ENCODE peak calls at places on chromosome X, in ten cellular contexts. H is HFF-Myc, X is AG10803, M is tibial artery, B is aorta, Z is BE2C, Q is adipocyte, W is bronchial epithelial cell, R is dorsolateral prefrontal cortex, V is neuronal stem cell. C is an unnamed sample.

GRCh38 chrX:108396188-108396885 is 41.9 kb downstream of the COL4A6 start:
- DNase-seq in X (no peak), Q (no peak), R (no peak), H (no peak), V (no peak), B (no peak), M (no peak), W (peak), Z (no peak), C (no peak)

GRCh38 chrX:139192386-139192961 is 338.1 kb upstream of the F9 start:
- DNase-seq in W (no peak), H (no peak), Z (no peak), Q (no peak), B (no peak), M (no peak), V (no peak), X (peak), R (no peak), C (no peak)

GRCh38 chrX:2342878-2343277 is 157.9 kb downstream of the DHRSX start:
- DNase-seq in X (peak), B (no peak), Q (peak), W (no peak), M (no peak), V (no peak), R (no peak), H (peak), Z (no peak), C (no peak)

GRCh38 chrX:16445166-16445752 is 204.7 kb upstream of the S100G start:
- DNase-seq in W (peak), B (no peak), R (no peak), H (no peak), V (peak), X (no peak), M (no peak), Q (peak), Z (peak), C (no peak)

GRCh38 chrX:154420402-154420756 is 8.1 kb upstream of the ATP6AP1 start:
- DNase-seq in M (no peak), Z (no peak), V (no peak), B (no peak), H (no peak), X (no peak), R (no peak), W (no peak), Q (no peak), C (no peak)

GRCh38 chrX:16971694-16972093 is 25.2 kb downstream of the REPS2 start:
- DNase-seq in B (no peak), V (no peak), Q (no peak), Z (no peak), X (no peak), R (no peak), W (no peak), H (no peak), M (no peak), C (no peak)

GRCh38 chrX:146127617-146128016 is 310.0 kb downstream of the SLITRK2 start:
- DNase-seq in H (no peak), Q (no peak), B (no peak), R (no peak), M (no peak), V (no peak), X (no peak), W (no peak), Z (no peak), C (no peak)

GRCh38 chrX:65196758-65197371 is 220.6 kb upstream of the ZC4H2 start:
- DNase-seq in H (no peak), B (no peak), Q (no peak), W (no peak), M (no peak), X (no peak), Z (peak), R (no peak), V (peak), C (no peak)

GRCh38 chrX:117834076-117834475 is 282.5 kb downstream of the KLHL13 start:
- DNase-seq in Q (no peak), R (no peak), V (no peak), M (no peak), W (no peak), H (no peak), X (no peak), Z (no peak), B (no peak), C (no peak)

GRCh38 chrX:70808942-70809940 is 99.3 kb downstream of the TEX11 start:
- DNase-seq in V (no peak), Q (no peak), Z (no peak), M (no peak), H (no peak), W (no peak), R (no peak), B (no peak), X (no peak), C (no peak)

GRCh38 chrX:53831662-53832635 is 145.4 kb upstream of the HUWE1 start:
- DNase-seq in V (peak), R (no peak), X (peak), M (no peak), W (peak), B (no peak), Z (peak), Q (peak), H (peak), C (no peak)

GRCh38 chrX:150759568-150760416 is 66.6 kb downstream of the MTMR1 start:
- DNase-seq in Z (no peak), B (no peak), R (no peak), V (no peak), W (no peak), H (no peak), Q (no peak), M (no peak), X (no peak), C (no peak)

GRCh38 chrX:20414066-20414465 is 147.4 kb upstream of the RPS6KA3 start:
- DNase-seq in W (no peak), X (peak), Q (no peak), Z (no peak), R (no peak), B (no peak), M (no peak), V (no peak), H (no peak), C (no peak)

GRCh38 chrX:74420194-74421035 is 878 bp upstream of the SLC16A2 start:
- DNase-seq in R (peak), X (peak), V (peak), B (peak), Q (peak), W (peak), H (no peak), Z (peak), M (peak), C (no peak)

GRCh38 chrX:43880439-43880838 is 1.8 kb downstream of the MAOB start:
- DNase-seq in H (no peak), Q (no peak), Z (no peak), R (no peak), W (peak), V (no peak), X (no peak), B (no peak), M (no peak), C (no peak)

GRCh38 chrX:43881410-43882293 is 598 bp downstream of the MAOB start:
- DNase-seq in V (no peak), Z (no peak), Q (no peak), R (no peak), W (no peak), M (peak), X (peak), B (no peak), H (no peak), C (no peak)

GRCh38 chrX:43878902-43879526 is 3.2 kb downstream of the MAOB start:
- DNase-seq in R (no peak), Q (no peak), W (no peak), M (no peak), V (no peak), X (no peak), B (no peak), H (no peak), Z (no peak), C (no peak)

GRCh38 chrX:43885617-43886016 is 3.4 kb upstream of the MAOB start:
- DNase-seq in M (no peak), R (no peak), H (no peak), B (no peak), Z (no peak), X (no peak), Q (no peak), V (no peak), W (no peak), C (no peak)

GRCh38 chrX:43882294-43882681 is at the start of gene MAOB:
- DNase-seq in X (no peak), W (no peak), Q (no peak), R (peak), H (no peak), V (peak), B (peak), Z (no peak), M (no peak), C (no peak)
- H3K4me3 ChIP-seq in X (no peak), W (peak), Q (peak), R (peak), H (no peak), V (no peak), B (peak), Z (no peak), M (peak), C (peak)

DNA sequence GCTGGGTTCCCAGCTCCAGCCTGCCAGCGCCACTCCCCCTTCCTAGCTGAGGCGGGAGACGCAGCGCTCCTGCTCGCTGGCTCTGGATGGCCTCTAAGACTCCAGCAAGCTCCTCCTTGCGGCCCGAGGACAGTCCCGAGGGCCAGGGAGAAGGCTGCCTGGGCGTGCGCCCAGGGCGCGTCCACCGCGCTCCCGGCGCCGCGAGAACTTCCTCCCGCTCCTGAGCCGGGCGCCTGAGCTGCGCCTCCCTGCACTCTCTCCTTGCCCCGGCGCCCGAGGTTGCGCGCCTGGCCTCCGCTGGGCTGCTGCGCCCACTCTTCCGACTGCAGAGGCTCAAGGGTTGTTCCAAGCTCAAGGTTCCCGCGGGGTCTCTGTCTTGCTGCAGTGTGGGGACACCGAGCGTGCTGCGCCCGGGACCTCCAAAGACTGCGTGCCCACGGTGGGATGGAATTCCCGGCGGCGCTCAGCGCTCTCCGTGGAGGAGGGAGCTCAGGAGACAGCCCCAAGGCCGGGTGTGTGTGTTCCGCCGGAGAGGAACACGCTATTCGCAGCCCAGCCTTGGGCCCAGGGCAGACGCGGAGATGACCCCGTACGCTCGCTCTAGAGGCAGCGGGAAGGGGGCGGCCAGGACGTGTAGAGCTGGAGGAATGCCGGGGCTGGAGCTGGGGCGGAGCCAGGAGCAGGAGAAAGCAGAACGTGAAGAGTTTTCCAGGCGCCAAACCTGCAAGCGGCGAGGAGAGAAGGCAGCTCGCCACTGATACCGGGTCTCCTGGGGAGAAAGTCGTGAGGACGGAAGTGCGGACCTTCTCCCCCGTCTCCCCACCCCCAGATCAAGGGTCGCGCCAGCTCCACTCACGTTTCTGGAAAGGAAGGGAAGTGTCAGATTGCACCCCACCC is at the start of gene ARHGAP6:
- DNase-seq in X (peak), W (peak), M (peak), H (no peak), Z (no peak), R (no peak), B (peak), V (peak), Q (peak), C (no peak)
- H3K4me3 ChIP-seq in X (peak), W (peak), M (peak), H (peak), Z (no peak), R (peak), B (peak), V (peak), Q (peak), C (peak)

DNA sequence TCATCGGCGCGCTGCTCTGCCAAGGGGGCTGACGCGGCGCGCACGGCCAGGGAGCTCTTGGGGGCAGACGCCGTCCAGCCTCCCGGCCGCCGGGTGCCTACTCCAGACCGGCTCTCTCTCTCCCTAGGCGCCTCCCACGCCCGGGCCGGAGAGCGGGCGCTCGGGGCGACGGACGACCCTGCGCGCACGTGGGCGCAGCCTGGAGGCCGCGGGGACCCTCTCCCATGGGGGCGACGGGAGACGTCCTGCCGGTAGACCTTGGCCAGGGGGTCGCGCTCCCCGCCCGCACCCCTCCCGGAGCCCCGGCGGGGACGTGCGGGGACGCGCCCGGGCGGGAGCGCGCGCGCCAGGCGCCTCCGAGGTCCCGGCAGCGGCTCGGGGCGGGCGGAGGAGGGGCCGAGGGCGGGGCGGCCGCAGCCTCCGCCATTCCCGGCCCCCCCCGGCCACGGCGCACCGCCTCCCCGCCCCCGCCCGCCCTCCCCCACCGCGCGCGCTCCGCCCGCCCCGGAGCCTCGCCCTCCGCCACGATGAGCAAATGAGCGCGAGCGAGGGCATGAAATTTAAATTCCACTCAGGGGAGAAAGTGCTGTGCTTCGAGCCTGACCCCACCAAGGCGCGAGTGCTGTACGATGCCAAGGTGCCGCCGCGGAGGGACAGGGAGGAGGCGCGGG is at the start of gene MSL3:
- DNase-seq in W (peak), Z (peak), Q (peak), M (peak), B (peak), V (peak), H (no peak), R (peak), X (peak), C (no peak)
- H3K4me3 ChIP-seq in W (peak), Z (peak), Q (peak), M (peak), B (peak), V (peak), H (peak), R (peak), X (peak), C (peak)

GRCh38 chrX:136963973-136964372 is 69.8 kb downstream of the GPR101 start:
- DNase-seq in W (no peak), Q (no peak), B (no peak), Z (no peak), H (no peak), X (no peak), V (no peak), R (no peak), M (no peak), C (no peak)
- H3K4me3 ChIP-seq in W (no peak), Q (no peak), B (no peak), Z (no peak), H (no peak), X (no peak), V (no peak), R (no peak), M (no peak), C (no peak)

C was measured in skeletal muscle cell.